ENCODE peak calls at places on chromosomes 4 and X, in eight cellular contexts. One of them, this sample, is unnamed.

GRCh38 chr4:147096667-147097604 is 151.3 kb upstream of the TTC29 start:
- ATAC-seq in body of pancreas: peak; percentile 30
- ATAC-seq in IMR-90: peak; percentile 79
- ATAC-seq in heart left ventricle: no peak
- ATAC-seq in HCT116: peak; percentile 76
- ATAC-seq in right lobe of liver: peak; percentile 46
- ATAC-seq in HepG2: peak; percentile 41
- ATAC-seq in gastrocnemius medialis: peak; percentile 52
- ATAC-seq in this sample: peak; percentile 85

GRCh38 chr4:32161382-32161781 is 1441.2 kb downstream of the PCDH7 start:
- ATAC-seq in HCT116: no peak
- ATAC-seq in HepG2: no peak
- ATAC-seq in IMR-90: no peak
- ATAC-seq in body of pancreas: no peak
- ATAC-seq in gastrocnemius medialis: no peak
- ATAC-seq in right lobe of liver: no peak
- ATAC-seq in heart left ventricle: no peak
- ATAC-seq in this sample: no peak

GRCh38 chr4:165449333-165449732 is 70.5 kb downstream of the CPE start:
- ATAC-seq in HepG2: no peak
- ATAC-seq in body of pancreas: no peak
- ATAC-seq in right lobe of liver: no peak
- ATAC-seq in HCT116: no peak
- ATAC-seq in IMR-90: no peak
- ATAC-seq in heart left ventricle: no peak
- ATAC-seq in gastrocnemius medialis: no peak
- ATAC-seq in this sample: no peak

GRCh38 chr4:7672601-7673000 is 237.9 kb upstream of the PSAPL1 start:
- ATAC-seq in HepG2: no peak
- ATAC-seq in IMR-90: no peak
- ATAC-seq in heart left ventricle: no peak
- ATAC-seq in body of pancreas: no peak
- ATAC-seq in HCT116: no peak
- ATAC-seq in gastrocnemius medialis: no peak
- ATAC-seq in right lobe of liver: no peak
- ATAC-seq in this sample: no peak

GRCh38 chr4:37008199-37008598 is 236.3 kb upstream of the NWD2 start:
- ATAC-seq in body of pancreas: peak; percentile 95
- ATAC-seq in HepG2: peak; percentile 99
- ATAC-seq in right lobe of liver: no peak
- ATAC-seq in gastrocnemius medialis: no peak
- ATAC-seq in IMR-90: no peak
- ATAC-seq in heart left ventricle: no peak
- ATAC-seq in HCT116: peak; percentile 44
- ATAC-seq in this sample: no peak

GRCh38 chr4:176548571-176548970 is 228.8 kb downstream of the SPCS3 start:
- ATAC-seq in heart left ventricle: no peak
- ATAC-seq in body of pancreas: no peak
- ATAC-seq in HCT116: no peak
- ATAC-seq in IMR-90: peak; percentile 75
- ATAC-seq in right lobe of liver: no peak
- ATAC-seq in HepG2: no peak
- ATAC-seq in gastrocnemius medialis: no peak
- ATAC-seq in this sample: no peak

GRCh38 chr4:148573284-148573683 is 131.1 kb upstream of the NR3C2 start:
- ATAC-seq in IMR-90: no peak
- ATAC-seq in HepG2: no peak
- ATAC-seq in gastrocnemius medialis: no peak
- ATAC-seq in heart left ventricle: no peak
- ATAC-seq in body of pancreas: no peak
- ATAC-seq in HCT116: no peak
- ATAC-seq in right lobe of liver: no peak
- ATAC-seq in this sample: no peak

GRCh38 chrX:71846429-71846828 is 64.2 kb upstream of the NHSL2 start:
- ATAC-seq in body of pancreas: no peak
- ATAC-seq in heart left ventricle: no peak
- ATAC-seq in gastrocnemius medialis: no peak
- ATAC-seq in HepG2: no peak
- ATAC-seq in right lobe of liver: no peak
- ATAC-seq in HCT116: no peak
- ATAC-seq in IMR-90: peak; percentile 80
- ATAC-seq in this sample: no peak

GRCh38 chrX:19544693-19545305 is 29.5 kb upstream of the MAP3K15 start:
- ATAC-seq in HCT116: peak; percentile 63
- ATAC-seq in gastrocnemius medialis: no peak
- ATAC-seq in right lobe of liver: peak; percentile 86
- ATAC-seq in body of pancreas: no peak
- ATAC-seq in IMR-90: peak; percentile 90
- ATAC-seq in HepG2: peak; percentile 75
- ATAC-seq in heart left ventricle: peak; percentile 74
- ATAC-seq in this sample: no peak

GRCh38 chr4:106238819-106239420 is 77.1 kb downstream of the TBCK start:
- ATAC-seq in body of pancreas: peak; percentile 74
- ATAC-seq in heart left ventricle: no peak
- ATAC-seq in HCT116: peak; percentile 92
- ATAC-seq in right lobe of liver: peak; percentile 73
- ATAC-seq in gastrocnemius medialis: no peak
- ATAC-seq in HepG2: peak; percentile 99
- ATAC-seq in IMR-90: peak; percentile 76
- ATAC-seq in this sample: no peak

GRCh38 chr4:107709916-107710315 is 10.1 kb downstream of the PAPSS1 start:
- ATAC-seq in HepG2: no peak
- ATAC-seq in gastrocnemius medialis: no peak
- ATAC-seq in body of pancreas: no peak
- ATAC-seq in HCT116: no peak
- ATAC-seq in heart left ventricle: no peak
- ATAC-seq in right lobe of liver: no peak
- ATAC-seq in IMR-90: no peak
- ATAC-seq in this sample: no peak

GRCh38 chr4:83618431-83618830 is 82.5 kb downstream of the GPAT3 start:
- ATAC-seq in heart left ventricle: peak; percentile 95
- ATAC-seq in HepG2: peak; percentile 95
- ATAC-seq in HCT116: peak; percentile 87
- ATAC-seq in IMR-90: peak; percentile 84
- ATAC-seq in body of pancreas: peak; percentile 98
- ATAC-seq in gastrocnemius medialis: peak; percentile 94
- ATAC-seq in right lobe of liver: peak; percentile 62
- ATAC-seq in this sample: peak; percentile 88

GRCh38 chrX:102517331-102517730 is 792 bp upstream of the TMSB15A start:
- ATAC-seq in right lobe of liver: no peak
- ATAC-seq in heart left ventricle: no peak
- ATAC-seq in IMR-90: no peak
- ATAC-seq in HepG2: no peak
- ATAC-seq in gastrocnemius medialis: no peak
- ATAC-seq in body of pancreas: no peak
- ATAC-seq in HCT116: peak; percentile 62
- ATAC-seq in this sample: no peak

GRCh38 chr4:48133668-48134444 is at the start of gene TXK:
- ATAC-seq in HepG2: no peak
- ATAC-seq in right lobe of liver: no peak
- ATAC-seq in heart left ventricle: no peak
- ATAC-seq in body of pancreas: no peak
- ATAC-seq in gastrocnemius medialis: no peak
- ATAC-seq in IMR-90: peak; percentile 29
- ATAC-seq in HCT116: no peak
- ATAC-seq in this sample: no peak

GRCh38 chr4:39710098-39710896 is 12.4 kb downstream of the UBE2K start:
- ATAC-seq in HCT116: no peak
- ATAC-seq in HepG2: no peak
- ATAC-seq in body of pancreas: no peak
- ATAC-seq in gastrocnemius medialis: no peak
- ATAC-seq in right lobe of liver: no peak
- ATAC-seq in heart left ventricle: no peak
- ATAC-seq in IMR-90: no peak
- ATAC-seq in this sample: no peak

DNA sequence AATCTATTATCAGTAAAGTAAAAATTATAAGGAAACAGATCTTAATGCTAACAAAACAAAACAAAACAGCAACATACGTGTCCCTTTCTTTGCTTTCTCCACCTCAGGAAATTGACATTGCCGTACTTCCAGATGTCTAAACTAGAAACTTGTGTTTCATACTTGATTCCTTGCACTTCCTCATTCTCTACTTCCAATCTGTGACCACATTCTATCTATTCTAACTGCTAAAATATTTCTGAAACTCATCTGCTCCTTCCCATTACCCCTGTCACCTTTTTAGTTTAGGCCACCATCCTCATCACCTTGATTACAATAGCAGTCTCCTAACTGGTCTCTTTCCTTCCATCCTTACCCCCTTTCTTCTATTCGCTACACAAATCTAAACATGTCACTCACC is 22.5 kb upstream of the RPA4 start:
- ATAC-seq in right lobe of liver: no peak
- ATAC-seq in HepG2: no peak
- ATAC-seq in IMR-90: no peak
- ATAC-seq in gastrocnemius medialis: no peak
- ATAC-seq in heart left ventricle: no peak
- ATAC-seq in body of pancreas: no peak
- ATAC-seq in HCT116: no peak
- ATAC-seq in this sample: no peak
- H3K27me3 ChIP-seq in right lobe of liver: no peaks in the 10 kb centered on the region
- H3K27me3 ChIP-seq in HepG2: no peaks in the 10 kb centered on the region
- H3K27me3 ChIP-seq in IMR-90: no peaks in the 10 kb centered on the region
- H3K27me3 ChIP-seq in gastrocnemius medialis: no peaks in the 10 kb centered on the region
- H3K27me3 ChIP-seq in heart left ventricle: no peaks in the 10 kb centered on the region
- H3K27me3 ChIP-seq in body of pancreas: no peaks in the 10 kb centered on the region
- H3K27me3 ChIP-seq in HCT116: no peaks in the 10 kb centered on the region
- H3K27me3 ChIP-seq in this sample: no peaks in the 10 kb centered on the region

DNA sequence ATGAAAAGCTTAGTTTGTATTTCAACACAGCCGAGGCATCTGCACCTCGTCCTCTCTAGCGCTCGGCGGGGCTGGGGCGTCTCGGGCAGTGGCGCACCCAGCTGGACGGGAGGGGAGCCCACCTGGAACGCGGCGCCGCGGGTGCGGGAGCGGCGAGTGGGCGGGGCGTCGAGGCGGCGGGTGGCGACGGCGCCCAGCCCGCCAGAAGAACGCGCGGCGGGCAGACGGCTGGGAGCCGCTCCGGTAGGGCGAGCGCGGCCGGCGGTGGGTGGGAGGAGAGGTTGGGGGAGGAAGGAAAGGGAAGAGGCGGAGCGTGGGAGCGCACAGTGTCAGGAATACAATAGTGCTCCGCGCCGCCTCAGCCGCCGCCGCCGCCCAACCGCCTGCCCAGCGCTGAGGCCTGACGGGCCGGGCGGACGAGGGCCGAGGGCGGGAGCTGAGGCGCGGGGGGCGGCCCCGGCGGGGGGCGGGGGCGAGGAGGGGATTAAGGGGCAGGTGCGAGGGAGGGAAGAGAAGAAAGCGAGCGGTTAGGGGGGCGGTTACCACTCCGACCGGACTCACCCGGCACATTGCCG is at the start of gene JADE3:
- ATAC-seq in HepG2: peak; percentile 88
- ATAC-seq in body of pancreas: peak; percentile 95
- ATAC-seq in right lobe of liver: peak; percentile 95
- ATAC-seq in IMR-90: peak; percentile 87
- ATAC-seq in HCT116: peak; percentile 88
- ATAC-seq in gastrocnemius medialis: peak; percentile 89
- ATAC-seq in heart left ventricle: peak; percentile 90
- ATAC-seq in this sample: peak; percentile 92
- TF ChIP-seq POLR2A in HepG2: no peak
- TF ChIP-seq POLR2A in body of pancreas: peak; percentile 51
- TF ChIP-seq POLR2A in right lobe of liver: peak; percentile 35
- TF ChIP-seq POLR2A in IMR-90: no peak
- TF ChIP-seq POLR2A in HCT116: no peak
- TF ChIP-seq POLR2A in gastrocnemius medialis: no peak
- TF ChIP-seq POLR2A in heart left ventricle: no peak
- TF ChIP-seq POLR2A in this sample: no peak

DNA sequence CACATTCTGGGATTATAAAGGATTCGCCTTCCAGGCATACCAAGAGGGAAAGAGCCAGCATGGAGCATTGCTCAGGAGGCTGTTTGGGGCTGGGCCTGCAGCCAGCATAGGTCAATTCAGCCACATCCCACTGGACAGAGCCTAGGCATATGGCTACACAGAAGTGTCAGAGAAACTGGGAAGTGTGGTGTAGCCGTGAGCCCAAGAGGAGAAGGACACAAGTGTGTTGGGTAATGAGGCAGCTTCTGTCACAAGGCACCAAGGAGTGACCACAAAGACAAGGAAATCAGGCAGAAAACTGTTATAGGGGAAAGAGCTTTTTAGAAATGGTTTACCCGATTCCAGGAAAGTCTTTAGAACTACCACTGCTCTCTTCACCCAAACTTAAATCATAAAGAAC is 178.6 kb upstream of the TBL1X start:
- ATAC-seq in HCT116: no peak
- ATAC-seq in HepG2: no peak
- ATAC-seq in heart left ventricle: no peak
- ATAC-seq in right lobe of liver: no peak
- ATAC-seq in IMR-90: no peak
- ATAC-seq in body of pancreas: no peak
- ATAC-seq in gastrocnemius medialis: no peak
- ATAC-seq in this sample: no peak
- H3K27me3 ChIP-seq in HCT116: no peaks in the 10 kb centered on the region
- H3K27me3 ChIP-seq in HepG2: no peaks in the 10 kb centered on the region
- H3K27me3 ChIP-seq in heart left ventricle: no peaks in the 10 kb centered on the region
- H3K27me3 ChIP-seq in right lobe of liver: no peaks in the 10 kb centered on the region
- H3K27me3 ChIP-seq in IMR-90: no peaks in the 10 kb centered on the region
- H3K27me3 ChIP-seq in body of pancreas: no peaks in the 10 kb centered on the region
- H3K27me3 ChIP-seq in gastrocnemius medialis: no peaks in the 10 kb centered on the region
- H3K27me3 ChIP-seq in this sample: no peaks in the 10 kb centered on the region

DNA sequence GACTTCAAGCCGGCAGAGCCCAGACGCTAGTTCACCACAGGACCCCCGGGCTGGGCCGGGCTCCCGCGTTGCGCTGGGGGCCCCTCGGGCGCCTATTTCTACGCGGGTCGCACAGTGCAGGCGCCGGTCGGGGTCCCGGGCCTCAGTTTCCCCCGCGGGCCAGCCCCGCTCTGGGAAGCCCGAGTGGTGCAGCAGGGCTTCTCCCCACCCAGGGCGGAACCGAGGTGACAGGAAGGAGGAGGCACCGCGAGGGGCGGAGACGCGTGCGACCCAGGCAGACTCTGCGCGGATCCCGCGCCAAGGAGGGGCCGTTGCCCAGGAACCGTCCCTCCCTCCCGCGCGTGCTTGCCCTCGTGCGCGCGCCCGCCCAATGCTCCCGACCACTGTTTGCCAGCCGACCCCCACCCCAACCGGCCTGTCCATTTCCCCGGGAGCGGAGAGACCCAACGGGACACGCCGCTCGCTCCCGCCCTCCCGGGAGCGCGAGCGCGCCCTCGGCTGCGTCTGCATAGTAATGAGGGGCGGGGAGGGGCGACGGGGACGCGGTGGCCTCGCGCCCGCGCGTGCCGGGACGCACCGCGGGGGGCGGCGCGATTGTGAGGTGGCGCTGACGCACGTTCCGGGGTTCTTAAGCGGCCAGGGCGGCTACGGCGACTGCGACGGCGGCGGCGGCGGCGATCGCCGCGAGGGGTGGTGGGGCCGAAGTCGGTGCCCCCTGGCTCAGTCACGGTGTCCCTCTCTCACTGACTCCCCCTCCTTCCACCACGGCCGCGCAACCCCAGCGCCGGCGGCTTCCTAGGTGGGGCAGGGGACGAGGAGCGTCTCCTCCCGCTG is at the start of gene CPEB2:
- ATAC-seq in right lobe of liver: peak; percentile 87
- ATAC-seq in body of pancreas: peak; percentile 78
- ATAC-seq in gastrocnemius medialis: peak; percentile 69
- ATAC-seq in IMR-90: peak; percentile 65
- ATAC-seq in HepG2: peak; percentile 84
- ATAC-seq in HCT116: peak; percentile 75
- ATAC-seq in heart left ventricle: peak; percentile 88
- ATAC-seq in this sample: peak; percentile 84
- TF ChIP-seq POLR2A in right lobe of liver: peak; percentile 99
- TF ChIP-seq POLR2A in body of pancreas: peak; percentile 99
- TF ChIP-seq POLR2A in gastrocnemius medialis: peak; percentile 98
- TF ChIP-seq POLR2A in IMR-90: peak; percentile 96
- TF ChIP-seq POLR2A in HepG2: peak; percentile 85
- TF ChIP-seq POLR2A in HCT116: peak; percentile 80
- TF ChIP-seq POLR2A in heart left ventricle: peak; percentile 89
- TF ChIP-seq POLR2A in this sample: peak; percentile 99

This sample was measured in gastroesophageal sphincter.